ENCODE peak calls at places on chromosomes 12 and 14, in four cellular contexts. One of them, this sample, is unnamed.

GRCh38 chr12:57611116-57611809 is at the start of gene ARHGEF25:
- DNase-seq in ascending aorta: peak
- DNase-seq in CD8-positive, alpha-beta T cell: no peak
- DNase-seq in fibroblast of villous mesenchyme: peak
- DNase-seq in this sample: peak

GRCh38 chr12:65998031-65998430 is 132.5 kb downstream of the LLPH start:
- DNase-seq in fibroblast of villous mesenchyme: no peak
- DNase-seq in ascending aorta: no peak
- DNase-seq in CD8-positive, alpha-beta T cell: no peak
- DNase-seq in this sample: no peak

GRCh38 chr14:106875503-106875902 is 1349.1 kb downstream of the TMEM121 start:
- DNase-seq in ascending aorta: no peak
- DNase-seq in fibroblast of villous mesenchyme: no peak
- DNase-seq in CD8-positive, alpha-beta T cell: no peak
- DNase-seq in this sample: no peak

GRCh38 chr12:117835113-117835512 is 133.7 kb downstream of the KSR2 start:
- DNase-seq in fibroblast of villous mesenchyme: no peak
- DNase-seq in ascending aorta: no peak
- DNase-seq in CD8-positive, alpha-beta T cell: no peak
- DNase-seq in this sample: no peak

GRCh38 chr12:6697584-6698351 is 2.8 kb downstream of the PIANP start:
- DNase-seq in fibroblast of villous mesenchyme: peak
- DNase-seq in CD8-positive, alpha-beta T cell: no peak
- DNase-seq in ascending aorta: no peak
- DNase-seq in this sample: peak

GRCh38 chr14:64503184-64503433 is 529 bp downstream of the ZBTB25 start:
- DNase-seq in CD8-positive, alpha-beta T cell: no peak
- DNase-seq in fibroblast of villous mesenchyme: no peak
- DNase-seq in ascending aorta: no peak
- DNase-seq in this sample: no peak

GRCh38 chr14:105859717-105860614 is 333.6 kb downstream of the TMEM121 start:
- DNase-seq in fibroblast of villous mesenchyme: no peak
- DNase-seq in ascending aorta: peak
- DNase-seq in CD8-positive, alpha-beta T cell: peak
- DNase-seq in this sample: no peak

GRCh38 chr12:40996091-40996490 is 192.0 kb upstream of the PDZRN4 start:
- DNase-seq in fibroblast of villous mesenchyme: no peak
- DNase-seq in CD8-positive, alpha-beta T cell: no peak
- DNase-seq in ascending aorta: no peak
- DNase-seq in this sample: no peak

GRCh38 chr12:13203028-13203922 is 6.7 kb downstream of the EMP1 start:
- DNase-seq in ascending aorta: no peak
- DNase-seq in fibroblast of villous mesenchyme: peak
- DNase-seq in CD8-positive, alpha-beta T cell: no peak
- DNase-seq in this sample: peak

GRCh38 chr14:83491091-83491490 is 1957.4 kb upstream of the SEL1L start:
- DNase-seq in fibroblast of villous mesenchyme: no peak
- DNase-seq in CD8-positive, alpha-beta T cell: no peak
- DNase-seq in ascending aorta: no peak
- DNase-seq in this sample: no peak

GRCh38 chr12:94263011-94263786 is 114.8 kb downstream of the PLXNC1 start:
- DNase-seq in CD8-positive, alpha-beta T cell: peak
- DNase-seq in ascending aorta: no peak
- DNase-seq in fibroblast of villous mesenchyme: no peak
- DNase-seq in this sample: no peak

GRCh38 chr12:104802198-104802597 is 155.9 kb downstream of the SLC41A2 start:
- DNase-seq in ascending aorta: no peak
- DNase-seq in CD8-positive, alpha-beta T cell: no peak
- DNase-seq in fibroblast of villous mesenchyme: no peak
- DNase-seq in this sample: peak

GRCh38 chr14:59199205-59199604 is 10.7 kb downstream of the DAAM1 start:
- DNase-seq in CD8-positive, alpha-beta T cell: no peak
- DNase-seq in ascending aorta: no peak
- DNase-seq in fibroblast of villous mesenchyme: no peak
- DNase-seq in this sample: no peak
- TF ChIP-seq CTCF in CD8-positive, alpha-beta T cell: no peak
- TF ChIP-seq CTCF in ascending aorta: no peak
- TF ChIP-seq CTCF in fibroblast of villous mesenchyme: peak
- TF ChIP-seq CTCF in this sample: peak

GRCh38 chr12:80943345-80943744 is 5.6 kb upstream of the LIN7A start:
- DNase-seq in ascending aorta: no peak
- DNase-seq in fibroblast of villous mesenchyme: no peak
- DNase-seq in CD8-positive, alpha-beta T cell: no peak
- DNase-seq in this sample: no peak

GRCh38 chr12:80941916-80942315 is 4.2 kb upstream of the LIN7A start:
- DNase-seq in fibroblast of villous mesenchyme: no peak
- DNase-seq in ascending aorta: no peak
- DNase-seq in CD8-positive, alpha-beta T cell: no peak
- DNase-seq in this sample: no peak

GRCh38 chr12:80946591-80946990 is 8.9 kb upstream of the LIN7A start:
- DNase-seq in CD8-positive, alpha-beta T cell: no peak
- DNase-seq in ascending aorta: no peak
- DNase-seq in fibroblast of villous mesenchyme: no peak
- DNase-seq in this sample: peak
- TF ChIP-seq CTCF in CD8-positive, alpha-beta T cell: no peak
- TF ChIP-seq CTCF in ascending aorta: no peak
- TF ChIP-seq CTCF in fibroblast of villous mesenchyme: peak
- TF ChIP-seq CTCF in this sample: peak

DNA sequence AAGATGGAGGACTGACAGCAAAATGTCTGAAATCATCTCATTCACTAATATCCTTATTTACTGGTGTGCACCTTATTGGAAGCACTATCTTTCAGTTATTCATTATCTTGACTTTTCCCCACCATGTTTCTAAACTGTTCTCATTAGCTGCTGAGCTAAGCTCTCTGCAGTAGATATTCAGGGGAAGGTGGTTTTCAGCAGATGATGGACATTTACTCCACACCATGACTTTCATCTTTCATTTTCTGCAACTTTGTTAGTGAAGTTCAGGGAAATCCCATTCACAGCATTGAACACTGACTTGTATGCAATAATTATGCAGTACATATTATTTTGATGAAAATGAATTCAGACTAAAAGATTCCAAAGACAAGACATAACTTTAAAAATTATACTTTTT is 373.6 kb upstream of the FLRT2 start:
- DNase-seq in CD8-positive, alpha-beta T cell: no peak
- DNase-seq in ascending aorta: no peak
- DNase-seq in fibroblast of villous mesenchyme: no peak
- DNase-seq in this sample: no peak
- TF ChIP-seq CTCF in CD8-positive, alpha-beta T cell: no peak
- TF ChIP-seq CTCF in ascending aorta: no peak
- TF ChIP-seq CTCF in fibroblast of villous mesenchyme: no peak
- TF ChIP-seq CTCF in this sample: no peak

DNA sequence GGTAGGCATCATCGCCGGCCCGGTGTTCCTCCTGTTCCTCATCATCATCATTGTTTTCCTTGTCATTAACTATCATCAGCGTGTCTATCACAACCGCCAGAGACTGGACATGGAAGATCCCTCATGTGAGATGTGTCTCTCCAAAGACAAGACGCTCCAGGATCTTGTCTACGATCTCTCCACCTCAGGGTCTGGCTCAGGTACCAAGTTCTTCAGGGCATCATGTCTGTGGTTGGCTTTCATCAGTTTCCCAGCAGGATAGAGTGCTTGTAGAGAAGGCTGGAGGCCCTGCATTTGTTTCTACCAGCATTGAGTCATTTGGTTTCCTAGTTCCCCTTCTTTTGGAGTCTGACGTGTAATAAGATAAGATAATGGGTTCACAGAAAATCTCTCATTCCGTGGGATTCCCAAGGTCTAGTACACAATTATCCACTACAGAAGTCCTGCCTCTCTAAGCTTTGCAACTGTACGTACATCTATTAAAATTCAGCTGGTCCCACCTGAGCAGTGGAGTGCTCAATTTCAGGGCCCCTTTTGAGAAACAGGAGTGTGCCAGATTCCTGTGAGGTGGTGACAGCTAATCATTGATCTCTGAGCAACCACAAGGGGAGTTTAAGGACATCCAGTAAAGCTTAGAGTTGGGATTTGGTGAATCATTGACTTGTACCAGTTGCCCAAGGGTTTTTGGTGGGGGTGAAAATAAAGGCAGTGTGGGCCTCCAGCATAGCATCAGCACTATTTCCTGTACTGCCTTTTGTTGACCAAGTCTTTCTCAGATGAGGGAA is 25.1 kb downstream of the ACVR1B start:
- DNase-seq in fibroblast of villous mesenchyme: peak
- DNase-seq in ascending aorta: no peak
- DNase-seq in CD8-positive, alpha-beta T cell: no peak
- DNase-seq in this sample: peak
- TF ChIP-seq CTCF in fibroblast of villous mesenchyme: no peak
- TF ChIP-seq CTCF in ascending aorta: no peak
- TF ChIP-seq CTCF in CD8-positive, alpha-beta T cell: no peak
- TF ChIP-seq CTCF in this sample: no peak

DNA sequence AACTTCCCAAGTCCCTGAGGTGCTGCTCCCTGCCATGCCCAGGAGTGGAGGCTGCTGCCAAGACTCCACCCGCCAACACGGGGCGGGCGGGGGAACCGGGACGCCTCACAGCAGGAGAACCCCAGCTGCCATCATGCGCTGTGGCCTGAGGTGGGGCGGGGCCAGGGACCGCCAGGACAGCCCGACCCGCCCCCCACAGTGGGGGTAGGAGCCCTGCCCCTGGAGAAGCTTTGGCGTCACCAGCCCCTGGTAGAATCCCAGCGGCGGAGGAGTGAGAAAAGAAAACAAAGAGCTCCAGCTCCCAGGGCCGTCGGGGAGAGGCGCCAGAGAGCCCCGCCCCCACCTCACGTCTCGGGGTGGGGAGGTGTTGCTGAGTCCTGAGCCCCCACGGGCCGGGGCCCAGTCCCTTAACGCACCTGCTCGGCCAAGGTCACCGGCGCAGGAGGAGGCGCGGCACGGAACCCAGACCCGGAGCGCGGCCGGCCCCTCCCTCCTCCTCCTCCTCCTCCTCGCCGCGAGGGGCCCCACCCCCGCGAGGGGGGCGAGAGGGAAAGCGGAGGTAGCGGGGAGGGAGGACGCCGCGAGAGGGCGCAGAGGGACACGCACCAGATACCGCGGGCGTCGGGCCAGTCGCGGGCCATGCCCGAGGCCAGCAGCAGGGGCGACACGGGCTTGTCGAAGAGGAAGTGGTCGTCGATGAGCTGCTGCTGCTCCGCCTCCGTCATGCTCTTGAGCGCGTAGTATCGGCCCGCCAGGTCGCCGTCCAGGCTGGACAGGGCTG is 1.8 kb downstream of the CKB start:
- DNase-seq in ascending aorta: peak
- DNase-seq in CD8-positive, alpha-beta T cell: peak
- DNase-seq in fibroblast of villous mesenchyme: peak
- DNase-seq in this sample: peak
- TF ChIP-seq CTCF in ascending aorta: peak
- TF ChIP-seq CTCF in CD8-positive, alpha-beta T cell: peak
- TF ChIP-seq CTCF in fibroblast of villous mesenchyme: peak
- TF ChIP-seq CTCF in this sample: peak

This sample was measured in fibroblast of pulmonary artery.